ENCODE peak calls at places on chromosomes 2 and 18, in four cellular contexts. X is HEK293T; U is tibial artery; G is activated CD4-positive, alpha-beta T cell treated with anti-CD3 and anti-CD28 coated beads, Interleukin-2, amount 10 ng/mL, durations not matched to agents 7 days and 5 days. J is an unnamed sample.

GRCh38 chr2:232042911-232043564 is 81.5 kb downstream of the DIS3L2 start:
- DNase-seq in X (no peak), U (no peak), G (no peak), J (no peak)

GRCh38 chr2:109607766-109608165 is 6.0 kb downstream of the SEPTIN10 start:
- DNase-seq in G (no peak), U (no peak), X (no peak), J (peak)

GRCh38 chr2:20143263-20143662 is 81.7 kb downstream of the SDC1 start:
- DNase-seq in G (no peak), X (no peak), U (no peak), J (peak)

GRCh38 chr2:182608181-182608845 is 107.7 kb upstream of the DNAJC10 start:
- DNase-seq in G (no peak), X (no peak), U (no peak), J (no peak)

GRCh38 chr18:34867520-34867919 is 157.4 kb downstream of the DTNA start:
- DNase-seq in U (no peak), G (no peak), X (peak), J (peak)

GRCh38 chr2:31012384-31012783 is 125.9 kb downstream of the GALNT14 start:
- DNase-seq in G (no peak), U (no peak), X (no peak), J (no peak)

GRCh38 chr2:231571810-231572209 is 20.9 kb upstream of the TEX44 start:
- DNase-seq in G (no peak), U (no peak), X (no peak), J (no peak)

GRCh38 chr2:97834610-97835009 is 121.2 kb downstream of the ZAP70 start:
- DNase-seq in U (no peak), G (no peak), X (no peak), J (no peak)

GRCh38 chr18:22409445-22409844 is 8.3 kb downstream of the CTAGE1 start:
- DNase-seq in U (no peak), G (no peak), X (no peak), J (no peak)

GRCh38 chr2:217756375-217757107 is 246.3 kb downstream of the TNS1 start:
- DNase-seq in X (peak), G (peak), U (peak), J (peak)

GRCh38 chr2:97742381-97742847 is 29.0 kb downstream of the ZAP70 start:
- DNase-seq in U (no peak), X (no peak), G (peak), J (no peak)

GRCh38 chr2:25303517-25304338 is 38.0 kb downstream of the DNMT3A start:
- DNase-seq in X (no peak), U (no peak), G (no peak), J (no peak)

GRCh38 chr2:174786066-174786725 is 21.9 kb upstream of the CHRNA1 start:
- DNase-seq in U (no peak), G (no peak), X (no peak), J (no peak)

GRCh38 chr2:178008636-178009289 is 63.8 kb downstream of the PDE11A start:
- DNase-seq in X (peak), G (no peak), U (no peak), J (no peak)

GRCh38 chr2:84713441-84713840 is 167.4 kb downstream of the TRABD2A start:
- DNase-seq in X (no peak), G (no peak), U (no peak), J (no peak)

GRCh38 chr2:216594081-216594480 is 39.1 kb upstream of the IGFBP2 start:
- DNase-seq in X (no peak), U (no peak), G (no peak), J (no peak)

GRCh38 chr2:99722726-99723125 is 232.9 kb upstream of the REV1 start:
- DNase-seq in U (no peak), X (no peak), G (no peak), J (no peak)

GRCh38 chr2:127321306-127321705 is 27.4 kb upstream of the ERCC3 start:
- DNase-seq in U (no peak), G (no peak), X (no peak), J (peak)

GRCh38 chr2:206245178-206245778 is 29.2 kb upstream of the ZDBF2 start:
- DNase-seq in U (no peak), G (no peak), X (no peak), J (no peak)

GRCh38 chr18:45106331-45106774 is 425.7 kb downstream of the SETBP1 start:
- DNase-seq in U (no peak), G (no peak), X (no peak), J (peak)

GRCh38 chr2:232502901-232503791 is 15.5 kb upstream of the ECEL1 start:
- DNase-seq in G (no peak), U (no peak), X (no peak), J (peak)

GRCh38 chr2:234711308-234711707 is 214.4 kb upstream of the ARL4C start:
- DNase-seq in U (no peak), G (no peak), X (no peak), J (no peak)

GRCh38 chr2:238938460-238939055 is 90.7 kb downstream of the TWIST2 start:
- DNase-seq in G (no peak), X (no peak), U (peak), J (peak)

GRCh38 chr2:195280024-195280423 is 377.0 kb upstream of the SLC39A10 start:
- DNase-seq in X (no peak), G (no peak), U (no peak), J (no peak)

GRCh38 chr2:110105608-110106467 is 9.8 kb downstream of the MALL start:
- DNase-seq in U (no peak), G (no peak), X (peak), J (peak)

GRCh38 chr2:98647636-98648035 is 39.2 kb downstream of the UNC50 start:
- DNase-seq in G (no peak), U (no peak), X (no peak), J (no peak)

GRCh38 chr18:31723998-31724711 is 36.5 kb downstream of the SLC25A52 start:
- DNase-seq in G (no peak), X (no peak), U (peak), J (no peak)

GRCh38 chr2:46913471-46914381 is 1.9 kb downstream of the MCFD2 start:
- DNase-seq in G (no peak), X (peak), U (no peak), J (peak)

GRCh38 chr2:63023444-63023843 is 27.2 kb upstream of the OTX1 start:
- DNase-seq in X (peak), U (no peak), G (peak), J (peak)

GRCh38 chr2:227460079-227460485 is 11.9 kb upstream of the AGFG1 start:
- DNase-seq in X (no peak), G (peak), U (no peak), J (peak)

GRCh38 chr2:65666156-65666725 is 233.8 kb upstream of the SPRED2 start:
- DNase-seq in G (no peak), U (no peak), X (no peak), J (peak)

GRCh38 chr2:235935071-235935470 is 233.1 kb downstream of the GBX2 start:
- DNase-seq in G (no peak), U (no peak), X (no peak), J (no peak)

GRCh38 chr2:16328521-16329190 is 337.0 kb downstream of the CYRIA start:
- DNase-seq in X (no peak), G (no peak), U (no peak), J (no peak)

GRCh38 chr18:46158498-46158897 is 54.3 kb downstream of the HAUS1 start:
- DNase-seq in U (no peak), X (no peak), G (no peak), J (no peak)

GRCh38 chr2:78992807-78993517 is 32.5 kb upstream of the REG3G start:
- DNase-seq in X (peak), G (no peak), U (no peak), J (no peak)

GRCh38 chr2:184463102-184463865 is 135.0 kb upstream of the ZNF804A start:
- DNase-seq in G (no peak), X (no peak), U (no peak), J (no peak)

GRCh38 chr2:170514140-170514539 is 201.0 kb upstream of the SP5 start:
- DNase-seq in G (no peak), X (no peak), U (no peak), J (peak)

J was measured in mesenchymal stem cell.